ENCODE peak calls at places on chromosomes 3 and 15, in eight cellular contexts. C is K562, N is Peyer's patch, V is ovary, W is GM12878, P is thyroid gland, Z is heart left ventricle, O is transverse colon. K is an unnamed sample. For H3K4me1, the result is how much of the 10 kb centered on the place peaks cover.

GRCh38 chr3:38348903-38349302 is 2.3 kb downstream of the XYLB start:
- DNase-seq in P (no peak), N (no peak), O (no peak), Z (no peak), C (no peak), W (no peak), V (no peak), K (no peak)

GRCh38 chr15:67018026-67018425 is 47.4 kb upstream of the SMAD3 start:
- DNase-seq in W (no peak), Z (no peak), V (no peak), O (no peak), C (no peak), P (no peak), N (no peak), K (no peak)

GRCh38 chr3:4507010-4507596 is 14.0 kb downstream of the ITPR1 start:
- DNase-seq in W (no peak), Z (no peak), O (no peak), N (no peak), C (no peak), V (no peak), P (no peak), K (no peak)

GRCh38 chr15:36911322-36911944 is 188.9 kb downstream of the MEIS2 start:
- DNase-seq in O (no peak), Z (no peak), V (no peak), N (no peak), C (no peak), P (no peak), W (no peak), K (no peak)

GRCh38 chr3:25426408-25426807 is 1.7 kb upstream of the RARB start:
- DNase-seq in P (peak), C (no peak), W (no peak), N (no peak), V (no peak), O (no peak), Z (no peak), K (no peak)

GRCh38 chr3:61562810-61563613 is 1.6 kb downstream of the PTPRG start:
- DNase-seq in V (peak), N (peak), O (peak), C (no peak), Z (peak), P (peak), W (no peak), K (peak)

GRCh38 chr3:8561365-8561764 is 59.7 kb downstream of the LMCD1 start:
- DNase-seq in O (no peak), N (no peak), W (no peak), P (no peak), C (no peak), V (peak), Z (peak), K (peak)

GRCh38 chr15:31069360-31070000 is 32.0 kb downstream of the TRPM1 start:
- DNase-seq in O (no peak), Z (no peak), C (no peak), N (no peak), W (no peak), P (no peak), V (peak), K (no peak)

GRCh38 chr15:43439268-43439667 is 53.7 kb downstream of the TP53BP1 start:
- DNase-seq in V (no peak), Z (no peak), O (no peak), W (no peak), P (no peak), N (no peak), C (no peak), K (no peak)

GRCh38 chr15:43103939-43104338 is 1.9 kb downstream of the UBR1 start:
- DNase-seq in W (no peak), O (no peak), C (no peak), Z (no peak), P (no peak), N (no peak), V (no peak), K (no peak)

GRCh38 chr3:24688446-24689148 is 193.9 kb upstream of the THRB start:
- DNase-seq in W (no peak), Z (no peak), P (no peak), N (no peak), O (no peak), C (no peak), V (no peak), K (no peak)

DNA sequence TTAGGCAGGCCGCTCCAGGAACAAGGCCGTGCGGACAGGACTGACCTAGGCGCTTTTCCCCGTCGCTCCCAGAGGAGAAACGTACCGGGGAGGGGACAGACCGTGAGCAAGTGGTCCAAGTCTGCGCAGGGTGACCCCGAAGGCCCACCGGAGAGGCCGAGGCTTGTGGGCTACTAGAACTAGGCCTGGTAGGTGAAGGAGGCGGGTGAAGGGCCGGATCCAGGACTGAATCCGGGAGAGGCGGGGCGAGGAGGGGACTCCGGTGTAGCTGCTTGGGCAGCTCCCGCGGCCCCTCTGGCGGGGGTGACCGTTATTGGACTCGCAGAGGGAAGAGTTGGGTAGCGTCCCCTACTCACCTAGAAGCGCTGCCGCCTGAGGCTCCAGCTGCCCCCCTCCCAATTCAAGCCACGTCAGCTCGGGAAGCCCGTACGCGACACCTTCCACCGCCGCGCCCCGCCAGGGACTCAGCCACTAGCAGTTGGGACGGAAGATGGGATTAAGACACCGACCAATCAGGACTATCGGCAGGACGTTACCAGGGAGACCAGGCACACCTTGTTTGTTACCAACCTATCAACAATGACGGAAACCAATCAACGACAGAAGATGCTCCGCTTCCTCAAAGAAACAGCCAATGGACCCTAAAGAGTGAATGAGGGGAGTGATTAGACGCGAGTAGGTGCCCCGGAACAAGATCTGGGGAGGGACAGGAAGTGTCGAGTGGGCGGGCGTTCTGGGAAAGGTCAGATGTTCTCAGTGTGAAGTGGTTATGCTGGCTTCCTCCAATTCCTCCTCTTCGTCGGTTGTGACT is at the start of gene GOLGB1:
- DNase-seq in O (peak), C (peak), Z (peak), W (peak), N (peak), V (peak), P (peak), K (peak)
- TF ChIP-seq POLR2A in O (peak), C (peak), Z (peak), W (peak), N (peak), V (peak), P (peak), K (peak)

GRCh38 chr3:15326037-15326436 is 6.3 kb downstream of the SH3BP5 start:
- DNase-seq in W (no peak), V (no peak), Z (no peak), O (no peak), C (no peak), N (no peak), P (no peak), K (no peak)
- H3K4me1 ChIP-seq in W (under half), V (under half), Z (under half), O (under half), C (under half), N (under half), P (half or more), K (under half)

DNA sequence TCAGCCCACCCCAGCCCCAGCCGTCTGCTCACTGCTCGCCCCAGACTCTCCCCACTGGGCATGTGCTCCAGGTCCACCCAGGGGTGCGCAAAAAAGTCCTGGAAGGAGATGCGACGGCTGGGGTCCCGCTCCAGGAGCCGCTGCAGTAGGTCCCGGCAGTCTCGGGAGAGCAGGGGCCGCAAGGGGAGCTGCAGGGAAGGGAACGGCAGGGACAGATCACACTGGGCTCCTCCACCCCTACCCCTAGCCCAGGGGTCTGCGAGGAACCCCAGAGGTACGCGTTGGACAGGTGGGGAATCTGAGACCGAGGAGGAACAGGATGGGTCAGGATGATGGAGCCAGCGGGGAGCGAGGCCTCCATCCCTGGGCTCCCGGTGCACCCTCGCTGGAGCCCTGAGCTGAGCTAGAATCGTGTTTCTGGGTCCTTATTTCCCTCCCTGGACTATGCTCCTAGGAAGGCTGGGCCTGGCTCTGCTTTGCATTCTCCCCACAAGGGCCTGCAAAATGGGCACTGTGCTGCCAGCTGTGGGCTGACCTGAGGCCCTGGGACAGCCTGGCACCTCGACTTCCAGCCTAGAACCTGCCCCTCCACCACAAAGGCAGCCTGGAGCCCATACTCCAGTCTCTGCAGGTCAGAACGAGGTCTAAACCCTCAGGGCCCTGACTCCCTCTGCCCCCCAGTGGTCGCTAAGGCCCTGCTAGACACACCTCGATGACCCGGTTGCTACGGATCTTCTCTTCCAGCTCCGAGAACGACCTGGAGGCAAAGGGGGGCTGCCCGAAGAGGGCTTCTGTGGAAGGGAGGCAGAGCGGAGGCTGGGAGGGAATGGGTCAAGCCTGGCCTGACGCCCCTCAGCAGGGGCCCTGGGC is 3.2 kb downstream of the ULK3 start:
- DNase-seq in Z (no peak), V (no peak), P (no peak), W (no peak), O (no peak), N (no peak), C (no peak), K (no peak)
- H3K4me3 ChIP-seq in Z (no peak), V (no peak), P (no peak), W (no peak), O (no peak), N (no peak), C (no peak), K (no peak)

DNA sequence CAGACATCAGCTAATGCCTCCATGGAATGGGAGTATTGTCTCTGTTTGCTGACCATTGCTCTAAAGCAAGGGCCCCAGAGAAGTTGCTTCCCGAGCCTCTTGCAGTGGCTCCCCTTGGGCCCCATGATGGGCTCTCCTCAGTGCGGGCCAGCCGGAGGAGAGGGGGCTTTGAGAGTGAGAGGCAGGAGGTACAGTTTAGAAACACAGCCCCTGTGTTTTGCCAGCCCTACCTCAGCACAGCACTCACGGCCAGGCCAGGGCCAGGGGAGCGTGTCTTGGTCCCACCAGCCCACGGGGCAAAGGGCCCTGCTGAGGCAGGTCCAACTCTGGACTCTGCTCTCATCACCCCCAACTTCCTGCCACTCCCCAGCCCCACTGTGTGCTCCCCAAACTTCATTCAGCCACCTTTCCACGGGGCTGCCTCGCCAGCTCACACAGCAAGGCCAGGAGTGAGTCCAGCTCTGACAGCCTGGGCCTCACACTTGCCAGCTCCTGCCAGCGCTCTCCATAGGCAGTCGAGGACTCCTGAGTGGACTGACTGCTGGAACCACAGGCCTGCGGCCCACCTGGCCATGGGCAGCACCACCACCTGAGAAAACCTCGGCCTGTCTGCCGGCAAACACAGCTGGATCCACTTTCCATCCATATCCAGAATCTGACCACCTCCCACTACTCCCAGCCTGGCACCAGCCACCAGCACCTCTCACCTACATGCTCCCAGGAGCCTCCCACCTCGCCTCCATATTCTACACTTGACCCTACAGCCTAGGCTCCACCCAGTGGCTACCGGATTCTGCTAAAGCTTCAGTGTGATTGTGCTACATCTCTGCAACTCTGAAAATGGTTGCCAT is 99.0 kb downstream of the TLE3 start:
- DNase-seq in P (no peak), O (no peak), V (no peak), Z (no peak), N (no peak), W (no peak), C (no peak), K (no peak)
- TF ChIP-seq POLR2A in P (no peak), O (no peak), V (no peak), Z (no peak), N (no peak), W (no peak), C (no peak), K (no peak)

DNA sequence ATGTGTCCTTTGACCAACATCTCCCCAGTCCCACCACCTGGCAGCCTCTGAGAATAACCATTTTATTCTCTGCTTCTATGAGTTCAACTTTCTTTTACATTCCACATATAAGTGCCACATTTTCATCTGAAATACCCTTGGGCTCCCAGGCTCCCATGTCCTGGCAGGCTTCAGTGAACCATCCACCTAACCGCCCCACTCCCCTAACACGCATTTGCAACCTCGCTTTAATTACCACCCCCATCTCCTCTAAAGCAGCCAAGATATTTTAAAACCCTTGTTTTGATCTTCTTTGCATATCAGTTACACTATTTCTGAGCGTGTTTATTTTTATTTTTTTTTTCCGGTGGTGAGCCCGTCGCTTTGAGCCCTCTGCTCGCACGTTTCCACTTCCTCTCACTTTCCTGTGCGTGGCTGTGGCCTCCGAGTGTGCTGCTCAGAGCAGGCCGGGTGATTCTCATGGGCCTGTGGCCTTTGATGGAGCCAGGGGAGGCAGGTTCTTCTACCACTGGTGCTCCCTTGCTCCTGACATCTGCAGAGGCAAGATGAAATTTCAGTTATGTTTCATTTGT is 195.4 kb upstream of the LPP start:
- DNase-seq in O (peak), C (no peak), N (peak), V (no peak), P (no peak), W (no peak), Z (no peak), K (no peak)
- H3K4me1 ChIP-seq in O (under half), C (under half), N (under half), V (under half), P (under half), W (under half), Z (under half), K (under half)